ENCODE peak calls at places on chromosomes 7 and 10, in four cellular contexts. D is activated CD4-positive, CD25-positive, alpha-beta regulatory T cell; Z is transverse colon; V is BE2C. J is an unnamed sample.

GRCh38 chr10:18279202-18279601 is 139.0 kb downstream of the CACNB2 start:
- DNase-seq in D (no peak), Z (no peak), V (no peak), J (peak; percentile 18)

GRCh38 chr7:1667566-1668485 is 2.3 kb upstream of the ELFN1 start:
- DNase-seq in D (no peak), Z (no peak), V (no peak), J (no peak)

GRCh38 chr10:114328278-114328812 is 76.0 kb downstream of the AFAP1L2 start:
- DNase-seq in D (no peak), Z (no peak), V (no peak), J (no peak)

GRCh38 chr7:45985902-45986301 is 64.8 kb upstream of the IGFBP3 start:
- DNase-seq in D (no peak), Z (no peak), V (no peak), J (peak; percentile 74)

GRCh38 chr7:150308575-150308974 is 14.6 kb upstream of the LRRC61 start:
- DNase-seq in D (no peak), Z (no peak), V (no peak), J (no peak)

GRCh38 chr7:3399858-3400257 is 98.8 kb downstream of the SDK1 start:
- DNase-seq in D (no peak), Z (no peak), V (peak; percentile 22), J (no peak)

GRCh38 chr10:93757766-93758509 is at the start of gene LGI1:
- DNase-seq in D (no peak), Z (no peak), V (no peak), J (peak; percentile 21)

GRCh38 chr10:125995726-125996304 is 99.5 kb downstream of the FANK1 start:
- DNase-seq in D (no peak), Z (no peak), V (no peak), J (no peak)

GRCh38 chr10:35606423-35606822 is 1.3 kb downstream of the GJD4 start:
- DNase-seq in D (no peak), Z (no peak), V (no peak), J (no peak)

GRCh38 chr10:110323503-110323902 is 18.8 kb upstream of the SMNDC1 start:
- DNase-seq in D (no peak), Z (no peak), V (no peak), J (peak; percentile 93)

J was measured in AG08395.